ENCODE peak calls at places on chromosomes 3 and 15, in five cellular contexts. H is RWPE2, Q is AG09309, A is cardiac muscle cell, M is heart right ventricle. N is an unnamed sample.

GRCh38 chr3:11567516-11568467 is 75.9 kb downstream of the VGLL4 start:
- DNase-seq in Q (no peak), A (no peak), H (peak; percentile 90), M (no peak), N (peak; percentile 90)

GRCh38 chr15:63560741-63561448 is 36.3 kb upstream of the FBXL22 start:
- DNase-seq in M (no peak), H (no peak), A (no peak), Q (no peak), N (no peak)

GRCh38 chr3:111012388-111013248 is 59.0 kb upstream of the NECTIN3 start:
- DNase-seq in Q (no peak), M (no peak), A (peak; percentile 25), H (no peak), N (no peak)

GRCh38 chr3:139803294-139803693 is 125.5 kb upstream of the NMNAT3 start:
- DNase-seq in Q (no peak), A (no peak), M (no peak), H (no peak), N (no peak)

GRCh38 chr15:72782993-72783562 is 480 bp downstream of the ADPGK start:
- DNase-seq in Q (no peak), M (no peak), H (peak; percentile 77), A (no peak), N (no peak)

GRCh38 chr3:162103808-162104207 is 607.2 kb downstream of the OTOL1 start:
- DNase-seq in A (no peak), M (no peak), Q (no peak), H (no peak), N (no peak)

GRCh38 chr3:112390783-112391641 is 58.1 kb downstream of the CD200 start:
- DNase-seq in M (no peak), A (no peak), Q (peak; percentile 84), H (peak; percentile 61), N (no peak)

GRCh38 chr3:111577798-111578685 is 17.1 kb downstream of the ZBED2 start:
- DNase-seq in M (no peak), Q (peak; percentile 71), A (peak; percentile 44), H (no peak), N (no peak)

GRCh38 chr15:99167640-99168039 is 62.8 kb downstream of the SYNM start:
- DNase-seq in H (no peak), M (no peak), A (no peak), Q (no peak), N (no peak)

GRCh38 chr3:129016366-129016724 is 15.2 kb downstream of the EFCC1 start:
- DNase-seq in A (no peak), Q (no peak), M (no peak), H (no peak), N (no peak)

GRCh38 chr3:117126460-117126859 is 416.9 kb downstream of the TUSC7 start:
- DNase-seq in Q (no peak), M (no peak), H (no peak), A (no peak), N (no peak)

GRCh38 chr3:184379375-184380209 is at the start of gene CHRD:
- DNase-seq in Q (no peak), H (no peak), A (peak; percentile 37), M (peak; percentile 59), N (no peak)

GRCh38 chr15:60720493-60721231 is 241.7 kb upstream of the ICE2 start:
- DNase-seq in Q (no peak), M (no peak), H (no peak), A (no peak), N (no peak)

GRCh38 chr15:67745059-67745993 is 80.0 kb upstream of the SKOR1 start:
- DNase-seq in H (no peak), Q (peak; percentile 18), A (no peak), M (no peak), N (no peak)

GRCh38 chr3:169815590-169816150 is 3.0 kb upstream of the LRRC34 start:
- DNase-seq in A (no peak), Q (no peak), M (no peak), H (no peak), N (no peak)

GRCh38 chr3:45579251-45579650 is 15.3 kb upstream of the LIMD1 start:
- DNase-seq in Q (no peak), A (no peak), M (no peak), H (no peak), N (no peak)
- TF ChIP-seq CTCF in Q (no peak), A (no peak), M (no peak), H (no peak), N (no peak)

DNA sequence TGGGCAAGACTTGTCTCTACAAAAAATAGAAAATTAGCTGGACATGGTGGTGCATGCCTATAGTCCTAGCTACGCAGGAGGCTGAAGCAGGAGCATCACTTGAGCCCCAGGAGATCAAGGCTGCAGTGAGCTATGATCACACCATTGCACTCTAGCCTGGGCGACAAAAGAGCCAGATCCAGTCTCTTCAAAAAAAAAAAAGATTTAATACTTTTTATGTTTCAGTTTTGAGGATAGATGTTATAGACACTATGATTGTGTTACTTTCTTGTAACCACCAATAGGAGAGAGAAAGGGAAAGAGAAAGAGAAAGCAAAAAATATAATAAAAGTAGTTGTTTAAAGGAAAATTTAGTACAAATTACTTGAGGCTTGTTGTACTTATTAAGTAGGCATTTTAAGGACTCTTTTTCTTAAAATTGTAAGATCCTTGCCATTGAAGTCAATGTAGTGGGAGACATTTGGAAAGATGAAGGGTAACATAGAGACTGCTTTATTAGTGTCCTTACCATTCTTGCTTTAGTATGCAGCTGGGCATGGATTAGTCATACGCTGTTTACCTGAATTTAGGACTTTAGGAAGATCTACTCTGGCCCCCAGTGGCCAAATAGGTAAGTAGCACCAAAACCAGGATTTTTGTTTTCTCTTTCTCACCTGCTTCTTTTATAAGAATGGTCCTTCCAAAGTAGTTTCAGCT is 35.1 kb upstream of the ZDHHC23 start:
- DNase-seq in M (no peak), H (no peak), Q (peak; percentile 37), A (peak; percentile 54), N (no peak)
- H3K4me3 ChIP-seq in M (no peak overlapping the region), H (no peak overlapping the region), Q (no peak overlapping the region), A (no peak overlapping the region), N (no peak overlapping the region)

GRCh38 chr3:133930341-133930933 is 34.8 kb upstream of the RAB6B start:
- DNase-seq in M (no peak), Q (peak; percentile 55), A (peak; percentile 75), H (no peak), N (no peak)
- TF ChIP-seq CTCF in M (peak; percentile 63), Q (peak; percentile 81), A (peak; percentile 76), H (peak; percentile 83), N (peak; percentile 49)

DNA sequence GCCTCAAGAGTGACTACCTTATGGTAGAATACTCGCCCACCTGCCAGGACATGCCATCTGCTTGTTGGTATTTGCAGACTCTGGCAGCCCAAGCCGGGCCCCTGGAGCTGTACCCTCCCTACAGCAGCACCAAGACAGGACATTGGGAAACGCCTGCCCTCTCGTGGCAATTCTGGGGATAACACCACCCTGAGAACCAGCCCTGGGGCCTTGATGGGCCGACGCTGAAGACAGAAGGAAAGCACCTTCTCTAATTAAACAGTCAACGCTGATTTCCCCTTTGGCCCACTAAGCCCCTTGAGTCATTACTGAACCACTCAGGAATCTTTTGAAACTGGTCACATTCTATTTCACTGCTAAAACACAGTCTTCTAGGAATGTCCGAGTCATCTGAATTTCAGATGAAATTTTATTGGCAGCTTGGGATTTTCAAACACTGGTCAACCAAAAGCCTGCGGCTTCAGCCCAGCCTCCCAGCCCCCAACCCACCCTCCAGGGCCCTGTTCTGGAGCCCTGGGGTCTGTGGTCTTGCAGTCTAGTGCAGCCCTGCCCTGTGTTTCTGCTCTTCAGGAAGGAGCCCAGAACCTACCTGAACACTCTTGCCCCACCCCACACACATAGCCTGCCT is 91.3 kb downstream of the TMEM266 start:
- DNase-seq in Q (peak; percentile 68), H (peak; percentile 98), A (peak; percentile 81), M (peak; percentile 70), N (peak; percentile 23)
- H3K4me3 ChIP-seq in Q (no peak overlapping the region), H (no peak overlapping the region), A (no peak overlapping the region), M (no peak overlapping the region), N (peak overlapping the region; percentile 37)

GRCh38 chr3:143348486-143349327 is 229.1 kb downstream of the CHST2 start:
- DNase-seq in A (no peak), M (no peak), Q (no peak), H (no peak), N (no peak)
- TF ChIP-seq CTCF in A (peak; percentile 11), M (no peak), Q (peak; percentile 29), H (no peak), N (no peak)

GRCh38 chr3:70358978-70359580 is 46.6 kb upstream of the MDFIC2 start:
- DNase-seq in H (no peak), Q (peak; percentile 10), A (peak; percentile 14), M (no peak), N (no peak)
- H3K4me3 ChIP-seq in H (no peak overlapping the region), Q (no peak overlapping the region), A (no peak overlapping the region), M (no peak overlapping the region), N (no peak overlapping the region)

GRCh38 chr3:113885050-113885449 is 46.5 kb downstream of the GRAMD1C start:
- DNase-seq in Q (no peak), A (no peak), H (no peak), M (no peak), N (no peak)
- TF ChIP-seq CTCF in Q (no peak), A (no peak), H (no peak), M (no peak), N (no peak)

GRCh38 chr15:50884583-50884982 is 23.9 kb upstream of the AP4E1 start:
- DNase-seq in M (no peak), A (no peak), Q (peak; percentile 43), H (peak; percentile 87), N (no peak)
- H3K4me3 ChIP-seq in M (no peak overlapping the region), A (no peak overlapping the region), Q (no peak overlapping the region), H (no peak overlapping the region), N (no peak overlapping the region)

N was measured in thoracic aorta.